ENCODE peak calls at places on chromosomes 1 and 21, in four cellular contexts. One of them, this sample, is unnamed.

GRCh38 chr21:34243562-34243961 is 120.2 kb upstream of the KCNE2 start:
- DNase-seq in Peyer's patch: no peak
- DNase-seq in BE2C: peak; percentile 29
- DNase-seq in effector memory CD4-positive, alpha-beta T cell: no peak
- DNase-seq in this sample: peak; percentile 28

GRCh38 chr1:152440635-152441471 is 26.8 kb upstream of the CRNN start:
- DNase-seq in Peyer's patch: peak; percentile 61
- DNase-seq in BE2C: peak; percentile 72
- DNase-seq in effector memory CD4-positive, alpha-beta T cell: peak; percentile 57
- DNase-seq in this sample: peak; percentile 77

GRCh38 chr1:212467843-212468482 is 35.2 kb downstream of the NENF start:
- DNase-seq in Peyer's patch: no peak
- DNase-seq in BE2C: no peak
- DNase-seq in effector memory CD4-positive, alpha-beta T cell: no peak
- DNase-seq in this sample: no peak

GRCh38 chr1:109621402-109622101 is 1.9 kb downstream of the AMPD2 start:
- DNase-seq in Peyer's patch: no peak
- DNase-seq in BE2C: no peak
- DNase-seq in effector memory CD4-positive, alpha-beta T cell: no peak
- DNase-seq in this sample: no peak

GRCh38 chr1:246454655-246455054 is 52.4 kb downstream of the SMYD3 start:
- DNase-seq in Peyer's patch: no peak
- DNase-seq in BE2C: no peak
- DNase-seq in effector memory CD4-positive, alpha-beta T cell: no peak
- DNase-seq in this sample: no peak

GRCh38 chr21:35333831-35334593 is 284.9 kb upstream of the RUNX1 start:
- DNase-seq in Peyer's patch: no peak
- DNase-seq in BE2C: no peak
- DNase-seq in effector memory CD4-positive, alpha-beta T cell: no peak
- DNase-seq in this sample: no peak

GRCh38 chr1:224696891-224697765 is 81.0 kb downstream of the CNIH3 start:
- DNase-seq in Peyer's patch: no peak
- DNase-seq in BE2C: no peak
- DNase-seq in effector memory CD4-positive, alpha-beta T cell: no peak
- DNase-seq in this sample: no peak

GRCh38 chr1:203663294-203663693 is 36.7 kb downstream of the ATP2B4 start:
- DNase-seq in Peyer's patch: no peak
- DNase-seq in BE2C: no peak
- DNase-seq in effector memory CD4-positive, alpha-beta T cell: no peak
- DNase-seq in this sample: no peak

GRCh38 chr1:29264773-29265389 is 28.6 kb downstream of the PTPRU start:
- DNase-seq in Peyer's patch: no peak
- DNase-seq in BE2C: no peak
- DNase-seq in effector memory CD4-positive, alpha-beta T cell: no peak
- DNase-seq in this sample: no peak

GRCh38 chr1:24151175-24151533 is 8.2 kb upstream of the IL22RA1 start:
- DNase-seq in Peyer's patch: no peak
- DNase-seq in BE2C: no peak
- DNase-seq in effector memory CD4-positive, alpha-beta T cell: no peak
- DNase-seq in this sample: peak; percentile 50

GRCh38 chr1:100643430-100644196 is 75.9 kb upstream of the VCAM1 start:
- DNase-seq in Peyer's patch: no peak
- DNase-seq in BE2C: no peak
- DNase-seq in effector memory CD4-positive, alpha-beta T cell: no peak
- DNase-seq in this sample: no peak

GRCh38 chr1:197912739-197913494 is 4.3 kb upstream of the LHX9 start:
- DNase-seq in Peyer's patch: no peak
- DNase-seq in BE2C: no peak
- DNase-seq in effector memory CD4-positive, alpha-beta T cell: no peak
- DNase-seq in this sample: no peak

GRCh38 chr1:204854286-204854685 is 16.4 kb upstream of the NFASC start:
- DNase-seq in Peyer's patch: no peak
- DNase-seq in BE2C: no peak
- DNase-seq in effector memory CD4-positive, alpha-beta T cell: no peak
- DNase-seq in this sample: no peak

GRCh38 chr1:153774780-153775431 is at the start of gene SLC27A3:
- DNase-seq in Peyer's patch: no peak
- DNase-seq in BE2C: peak; percentile 62
- DNase-seq in effector memory CD4-positive, alpha-beta T cell: no peak
- DNase-seq in this sample: peak; percentile 55

GRCh38 chr1:234721476-234722266 is 111.7 kb upstream of the IRF2BP2 start:
- DNase-seq in Peyer's patch: no peak
- DNase-seq in BE2C: no peak
- DNase-seq in effector memory CD4-positive, alpha-beta T cell: no peak
- DNase-seq in this sample: no peak

GRCh38 chr1:59502009-59502691 is 205.3 kb downstream of the FGGY start:
- DNase-seq in Peyer's patch: no peak
- DNase-seq in BE2C: peak; percentile 14
- DNase-seq in effector memory CD4-positive, alpha-beta T cell: no peak
- DNase-seq in this sample: no peak

GRCh38 chr1:93442276-93442675 is 5.6 kb upstream of the FNBP1L start:
- DNase-seq in Peyer's patch: no peak
- DNase-seq in BE2C: no peak
- DNase-seq in effector memory CD4-positive, alpha-beta T cell: no peak
- DNase-seq in this sample: no peak

GRCh38 chr1:205961405-205961804 is 18.1 kb upstream of the SLC26A9 start:
- DNase-seq in Peyer's patch: no peak
- DNase-seq in BE2C: no peak
- DNase-seq in effector memory CD4-positive, alpha-beta T cell: no peak
- DNase-seq in this sample: no peak

GRCh38 chr1:54328117-54328636 is 78.0 kb downstream of the SSBP3 start:
- DNase-seq in Peyer's patch: no peak
- DNase-seq in BE2C: no peak
- DNase-seq in effector memory CD4-positive, alpha-beta T cell: no peak
- DNase-seq in this sample: no peak

GRCh38 chr1:214386747-214387146 is 105.8 kb downstream of the SMYD2 start:
- DNase-seq in Peyer's patch: no peak
- DNase-seq in BE2C: peak; percentile 37
- DNase-seq in effector memory CD4-positive, alpha-beta T cell: no peak
- DNase-seq in this sample: no peak

GRCh38 chr21:44083631-44084291 is 23.4 kb upstream of the PWP2 start:
- DNase-seq in Peyer's patch: peak; percentile 62
- DNase-seq in BE2C: no peak
- DNase-seq in effector memory CD4-positive, alpha-beta T cell: peak; percentile 47
- DNase-seq in this sample: no peak

GRCh38 chr1:66563094-66563800 is 29.3 kb downstream of the SGIP1 start:
- DNase-seq in Peyer's patch: no peak
- DNase-seq in BE2C: no peak
- DNase-seq in effector memory CD4-positive, alpha-beta T cell: no peak
- DNase-seq in this sample: no peak

GRCh38 chr1:93338426-93338825 is 7.3 kb upstream of the DR1 start:
- DNase-seq in Peyer's patch: no peak
- DNase-seq in BE2C: no peak
- DNase-seq in effector memory CD4-positive, alpha-beta T cell: no peak
- DNase-seq in this sample: no peak

GRCh38 chr1:212959266-212960220 is 9.2 kb downstream of the VASH2 start:
- DNase-seq in Peyer's patch: no peak
- DNase-seq in BE2C: no peak
- DNase-seq in effector memory CD4-positive, alpha-beta T cell: no peak
- DNase-seq in this sample: no peak

GRCh38 chr21:42864812-42865211 is 14.5 kb downstream of the WDR4 start:
- DNase-seq in Peyer's patch: no peak
- DNase-seq in BE2C: no peak
- DNase-seq in effector memory CD4-positive, alpha-beta T cell: no peak
- DNase-seq in this sample: no peak

GRCh38 chr1:95122151-95122697 is 5.1 kb downstream of the TLCD4 start:
- DNase-seq in Peyer's patch: no peak
- DNase-seq in BE2C: no peak
- DNase-seq in effector memory CD4-positive, alpha-beta T cell: no peak
- DNase-seq in this sample: no peak

GRCh38 chr1:209106237-209106741 is 477.2 kb upstream of the CAMK1G start:
- DNase-seq in Peyer's patch: no peak
- DNase-seq in BE2C: peak; percentile 62
- DNase-seq in effector memory CD4-positive, alpha-beta T cell: no peak
- DNase-seq in this sample: no peak

GRCh38 chr1:74468982-74469603 is 43.3 kb downstream of the LRRC53 start:
- DNase-seq in Peyer's patch: no peak
- DNase-seq in BE2C: no peak
- DNase-seq in effector memory CD4-positive, alpha-beta T cell: no peak
- DNase-seq in this sample: no peak

GRCh38 chr1:36782085-36782484 is 252.2 kb downstream of the GRIK3 start:
- DNase-seq in Peyer's patch: no peak
- DNase-seq in BE2C: no peak
- DNase-seq in effector memory CD4-positive, alpha-beta T cell: no peak
- DNase-seq in this sample: no peak

GRCh38 chr1:119001181-119002018 is 13.3 kb upstream of the TBX15 start:
- DNase-seq in Peyer's patch: no peak
- DNase-seq in BE2C: no peak
- DNase-seq in effector memory CD4-positive, alpha-beta T cell: no peak
- DNase-seq in this sample: no peak

GRCh38 chr1:24596401-24596880 is 40.6 kb downstream of the NCMAP start:
- DNase-seq in Peyer's patch: no peak
- DNase-seq in BE2C: no peak
- DNase-seq in effector memory CD4-positive, alpha-beta T cell: no peak
- DNase-seq in this sample: no peak

GRCh38 chr1:184805667-184806295 is 51.1 kb upstream of the EDEM3 start:
- DNase-seq in Peyer's patch: peak; percentile 86
- DNase-seq in BE2C: peak; percentile 86
- DNase-seq in effector memory CD4-positive, alpha-beta T cell: peak; percentile 75
- DNase-seq in this sample: peak; percentile 90

GRCh38 chr1:38558055-38558454 is 301.5 kb downstream of the RRAGC start:
- DNase-seq in Peyer's patch: no peak
- DNase-seq in BE2C: peak; percentile 15
- DNase-seq in effector memory CD4-positive, alpha-beta T cell: no peak
- DNase-seq in this sample: no peak

GRCh38 chr1:220879090-220879508 is at the start of gene HLX:
- DNase-seq in Peyer's patch: peak; percentile 89
- DNase-seq in BE2C: peak; percentile 93
- DNase-seq in effector memory CD4-positive, alpha-beta T cell: no peak
- DNase-seq in this sample: peak; percentile 90

GRCh38 chr1:80892452-80892995 is 908.2 kb upstream of the ADGRL2 start:
- DNase-seq in Peyer's patch: no peak
- DNase-seq in BE2C: no peak
- DNase-seq in effector memory CD4-positive, alpha-beta T cell: no peak
- DNase-seq in this sample: peak; percentile 83

GRCh38 chr1:8409107-8409506 is 91.2 kb downstream of the SLC45A1 start:
- DNase-seq in Peyer's patch: no peak
- DNase-seq in BE2C: no peak
- DNase-seq in effector memory CD4-positive, alpha-beta T cell: no peak
- DNase-seq in this sample: peak; percentile 31

GRCh38 chr1:177586429-177586828 is 383.4 kb downstream of the SEC16B start:
- DNase-seq in Peyer's patch: no peak
- DNase-seq in BE2C: no peak
- DNase-seq in effector memory CD4-positive, alpha-beta T cell: no peak
- DNase-seq in this sample: no peak

GRCh38 chr1:113931456-113931855 is 2.3 kb downstream of the HIPK1 start:
- DNase-seq in Peyer's patch: no peak
- DNase-seq in BE2C: no peak
- DNase-seq in effector memory CD4-positive, alpha-beta T cell: no peak
- DNase-seq in this sample: no peak

GRCh38 chr1:113928950-113929749 is at the start of gene HIPK1:
- DNase-seq in Peyer's patch: peak; percentile 94
- DNase-seq in BE2C: peak; percentile 95
- DNase-seq in effector memory CD4-positive, alpha-beta T cell: peak; percentile 88
- DNase-seq in this sample: peak; percentile 82

GRCh38 chr1:113929750-113930498 is 800 bp downstream of the HIPK1 start:
- DNase-seq in Peyer's patch: peak; percentile 35
- DNase-seq in BE2C: peak; percentile 47
- DNase-seq in effector memory CD4-positive, alpha-beta T cell: peak; percentile 71
- DNase-seq in this sample: peak; percentile 48

GRCh38 chr1:113928129-113928949 is 785 bp upstream of the HIPK1 start:
- DNase-seq in Peyer's patch: no peak
- DNase-seq in BE2C: no peak
- DNase-seq in effector memory CD4-positive, alpha-beta T cell: no peak
- DNase-seq in this sample: no peak

GRCh38 chr1:113930499-113931161 is 1.5 kb downstream of the HIPK1 start:
- DNase-seq in Peyer's patch: peak; percentile 31
- DNase-seq in BE2C: no peak
- DNase-seq in effector memory CD4-positive, alpha-beta T cell: peak; percentile 72
- DNase-seq in this sample: peak; percentile 19
- H3K4me1 ChIP-seq in Peyer's patch: peaks cover 8% of the 10 kb centered on the region
- H3K4me1 ChIP-seq in BE2C: peaks cover 2% of the 10 kb centered on the region
- H3K4me1 ChIP-seq in effector memory CD4-positive, alpha-beta T cell: peaks cover 42% of the 10 kb centered on the region
- H3K4me1 ChIP-seq in this sample: peaks cover 12% of the 10 kb centered on the region

DNA sequence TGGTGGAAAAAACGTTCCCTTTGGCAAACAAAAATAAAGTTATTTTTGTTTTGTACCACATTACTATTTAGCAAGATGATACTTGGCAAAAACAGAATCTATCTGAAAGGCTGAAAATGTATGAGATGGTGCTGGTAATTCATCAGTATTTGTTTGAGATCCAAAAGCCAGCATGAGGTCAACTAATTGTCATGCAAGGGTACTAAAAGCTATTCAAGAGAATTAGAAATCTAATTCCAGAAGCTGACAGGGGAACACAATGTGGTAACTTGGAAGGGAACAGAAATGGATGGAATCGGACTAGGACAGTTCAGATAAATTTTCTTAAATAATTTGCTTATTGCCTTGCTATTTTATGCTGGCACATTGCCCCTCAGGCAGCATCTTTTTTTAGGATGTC is 263.8 kb downstream of the KCNT2 start:
- DNase-seq in Peyer's patch: no peak
- DNase-seq in BE2C: no peak
- DNase-seq in effector memory CD4-positive, alpha-beta T cell: no peak
- DNase-seq in this sample: no peak
- H3K4me3 ChIP-seq in Peyer's patch: no peak overlapping the region
- H3K4me3 ChIP-seq in BE2C: no peak overlapping the region
- H3K4me3 ChIP-seq in effector memory CD4-positive, alpha-beta T cell: no peak overlapping the region
- H3K4me3 ChIP-seq in this sample: no peak overlapping the region

GRCh38 chr1:174230399-174230798 is 71.1 kb downstream of the RABGAP1L start:
- DNase-seq in Peyer's patch: no peak
- DNase-seq in BE2C: no peak
- DNase-seq in effector memory CD4-positive, alpha-beta T cell: no peak
- DNase-seq in this sample: no peak
- H3K9me3 ChIP-seq in Peyer's patch: no peaks in the 10 kb centered on the region
- H3K9me3 ChIP-seq in BE2C: no peaks in the 10 kb centered on the region
- H3K9me3 ChIP-seq in effector memory CD4-positive, alpha-beta T cell: no peaks in the 10 kb centered on the region
- H3K9me3 ChIP-seq in this sample: no peaks in the 10 kb centered on the region

GRCh38 chr1:26471201-26471497 is 1.1 kb upstream of the HMGN2 start:
- DNase-seq in Peyer's patch: no peak
- DNase-seq in BE2C: no peak
- DNase-seq in effector memory CD4-positive, alpha-beta T cell: no peak
- DNase-seq in this sample: no peak
- H3K4me1 ChIP-seq in Peyer's patch: peaks cover 14% of the 10 kb centered on the region
- H3K4me1 ChIP-seq in BE2C: no peaks in the 10 kb centered on the region
- H3K4me1 ChIP-seq in effector memory CD4-positive, alpha-beta T cell: peaks cover 18% of the 10 kb centered on the region
- H3K4me1 ChIP-seq in this sample: peaks cover 34% of the 10 kb centered on the region

GRCh38 chr1:180239145-180240096 is 9.4 kb downstream of the LHX4 start:
- DNase-seq in Peyer's patch: no peak
- DNase-seq in BE2C: no peak
- DNase-seq in effector memory CD4-positive, alpha-beta T cell: no peak
- DNase-seq in this sample: no peak
- H3K4me3 ChIP-seq in Peyer's patch: no peak overlapping the region
- H3K4me3 ChIP-seq in BE2C: no peak overlapping the region
- H3K4me3 ChIP-seq in effector memory CD4-positive, alpha-beta T cell: no peak overlapping the region
- H3K4me3 ChIP-seq in this sample: no peak overlapping the region

DNA sequence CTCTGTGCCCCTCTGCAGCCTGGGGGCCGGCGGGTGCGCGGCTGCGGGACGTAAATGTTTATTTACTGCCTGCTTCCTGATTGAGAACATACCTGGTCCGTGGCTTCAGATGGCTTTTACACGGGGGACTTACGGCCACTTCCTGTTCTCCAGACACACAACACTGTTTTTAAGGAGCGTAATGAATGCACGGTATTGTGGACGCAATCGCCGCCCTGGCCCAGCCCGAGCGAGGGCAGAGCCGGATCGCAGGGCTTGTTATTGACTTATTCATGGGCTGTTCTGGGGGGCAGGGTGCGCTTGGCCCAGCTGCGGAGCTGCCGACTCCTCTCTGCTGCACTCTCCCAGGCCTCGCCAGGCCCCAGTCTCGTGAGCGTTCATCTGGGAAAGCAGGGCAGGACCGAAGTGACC is 52.8 kb upstream of the ACTRT2 start:
- DNase-seq in Peyer's patch: no peak
- DNase-seq in BE2C: no peak
- DNase-seq in effector memory CD4-positive, alpha-beta T cell: no peak
- DNase-seq in this sample: no peak
- H3K9me3 ChIP-seq in Peyer's patch: no peaks in the 10 kb centered on the region
- H3K9me3 ChIP-seq in BE2C: no peaks in the 10 kb centered on the region
- H3K9me3 ChIP-seq in effector memory CD4-positive, alpha-beta T cell: no peaks in the 10 kb centered on the region
- H3K9me3 ChIP-seq in this sample: no peaks in the 10 kb centered on the region

This sample was measured in HAP-1.